ENCODE peak calls at places on chromosomes 3 and 15, in eight cellular contexts. G is cardiac muscle cell; J is CD4-positive, alpha-beta T cell; R is psoas muscle; P is endothelial cell of umbilical vein; Q is thoracic aorta; Y is adrenal gland; F is endodermal cell. M is an unnamed sample.
A peak's percentile ranks its signal among the peaks of the same experiment; 100 is the strongest.

GRCh38 chr3:181454451-181455027 is 257.2 kb upstream of the SOX2 start:
- DNase-seq in G (no peak), J (no peak), R (no peak), P (no peak), Q (no peak), Y (no peak), F (no peak), M (no peak)

GRCh38 chr3:192092388-192093005 is 631.5 kb downstream of the PYDC2 start:
- DNase-seq in G (no peak), J (no peak), R (no peak), P (no peak), Q (no peak), Y (no peak), F (no peak), M (no peak)

GRCh38 chr15:53752406-53752805 is 7.1 kb downstream of the WDR72 start:
- DNase-seq in G (no peak), J (no peak), R (no peak), P (no peak), Q (no peak), Y (no peak), F (no peak), M (no peak)

GRCh38 chr3:169744332-169745054 is 20.4 kb downstream of the TERC start:
- DNase-seq in G (no peak), J (no peak), R (no peak), P (peak; percentile 74), Q (no peak), Y (no peak), F (no peak), M (no peak)

GRCh38 chr15:62547584-62547983 is 382.5 kb upstream of the C2CD4B start:
- DNase-seq in G (no peak), J (no peak), R (peak; percentile 35), P (no peak), Q (no peak), Y (no peak), F (no peak), M (peak; percentile 42)

GRCh38 chr3:157360044-157360443 is 76.6 kb upstream of the PTX3 start:
- DNase-seq in G (no peak), J (no peak), R (no peak), P (peak; percentile 94), Q (no peak), Y (peak; percentile 62), F (no peak), M (no peak)

GRCh38 chr3:120689395-120689794 is 7.4 kb upstream of the HGD start:
- DNase-seq in G (no peak), J (no peak), R (no peak), P (no peak), Q (no peak), Y (no peak), F (no peak), M (no peak)

GRCh38 chr3:28334552-28334951 is 14.0 kb upstream of the ZCWPW2 start:
- DNase-seq in G (no peak), J (no peak), R (no peak), P (no peak), Q (no peak), Y (no peak), F (no peak), M (no peak)

GRCh38 chr15:35603298-35603697 is 57.3 kb upstream of the DPH6 start:
- DNase-seq in G (no peak), J (no peak), R (no peak), P (peak; percentile 36), Q (no peak), Y (no peak), F (no peak), M (no peak)

GRCh38 chr15:25173241-25174028 is 218.6 kb downstream of the SNRPN start:
- DNase-seq in G (no peak), J (no peak), R (peak; percentile 1), P (no peak), Q (no peak), Y (peak; percentile 27), F (peak; percentile 9), M (peak; percentile 2)

GRCh38 chr15:65828566-65828965 is 36.5 kb upstream of the DENND4A start:
- DNase-seq in G (no peak), J (no peak), R (no peak), P (no peak), Q (no peak), Y (no peak), F (no peak), M (no peak)

GRCh38 chr3:17140670-17141505 is 256.1 kb downstream of the PLCL2 start:
- DNase-seq in G (no peak), J (no peak), R (peak; percentile 70), P (no peak), Q (peak; percentile 52), Y (peak; percentile 82), F (peak; percentile 61), M (peak; percentile 73)

GRCh38 chr3:127656906-127657305 is 15.8 kb upstream of the ABTB1 start:
- DNase-seq in G (no peak), J (no peak), R (no peak), P (no peak), Q (no peak), Y (no peak), F (no peak), M (no peak)

GRCh38 chr3:105970283-105970682 is 101.5 kb upstream of the CBLB start:
- DNase-seq in G (no peak), J (no peak), R (no peak), P (no peak), Q (no peak), Y (peak; percentile 68), F (no peak), M (no peak)

GRCh38 chr15:35397027-35397426 is 148.9 kb downstream of the DPH6 start:
- DNase-seq in G (no peak), J (no peak), R (no peak), P (no peak), Q (no peak), Y (no peak), F (no peak), M (no peak)

GRCh38 chr15:70323111-70323851 is 225.6 kb upstream of the TLE3 start:
- DNase-seq in G (no peak), J (no peak), R (peak; percentile 72), P (no peak), Q (no peak), Y (peak; percentile 75), F (peak; percentile 67), M (peak; percentile 51)

GRCh38 chr15:70329179-70329578 is 231.5 kb upstream of the TLE3 start:
- DNase-seq in G (no peak), J (no peak), R (peak; percentile 28), P (no peak), Q (no peak), Y (no peak), F (peak; percentile 18), M (no peak)

GRCh38 chr15:70324001-70324974 is 226.6 kb upstream of the TLE3 start:
- DNase-seq in G (no peak), J (no peak), R (no peak), P (no peak), Q (no peak), Y (no peak), F (no peak), M (no peak)

GRCh38 chr15:70328137-70329115 is 230.7 kb upstream of the TLE3 start:
- DNase-seq in G (no peak), J (no peak), R (peak; percentile 76), P (no peak), Q (no peak), Y (peak; percentile 62), F (peak; percentile 25), M (peak; percentile 67)

GRCh38 chr15:70327328-70328136 is 229.8 kb upstream of the TLE3 start:
- DNase-seq in G (no peak), J (no peak), R (no peak), P (peak; percentile 26), Q (no peak), Y (no peak), F (peak; percentile 51), M (no peak)
- H3K27ac ChIP-seq in G (no peak overlapping the region), J (no peak overlapping the region), R (no peak overlapping the region), P (no peak overlapping the region), Q (peak overlapping the region; percentile 34), Y (no peak overlapping the region), F (no peak overlapping the region), M (peak overlapping the region; percentile 66)

DNA sequence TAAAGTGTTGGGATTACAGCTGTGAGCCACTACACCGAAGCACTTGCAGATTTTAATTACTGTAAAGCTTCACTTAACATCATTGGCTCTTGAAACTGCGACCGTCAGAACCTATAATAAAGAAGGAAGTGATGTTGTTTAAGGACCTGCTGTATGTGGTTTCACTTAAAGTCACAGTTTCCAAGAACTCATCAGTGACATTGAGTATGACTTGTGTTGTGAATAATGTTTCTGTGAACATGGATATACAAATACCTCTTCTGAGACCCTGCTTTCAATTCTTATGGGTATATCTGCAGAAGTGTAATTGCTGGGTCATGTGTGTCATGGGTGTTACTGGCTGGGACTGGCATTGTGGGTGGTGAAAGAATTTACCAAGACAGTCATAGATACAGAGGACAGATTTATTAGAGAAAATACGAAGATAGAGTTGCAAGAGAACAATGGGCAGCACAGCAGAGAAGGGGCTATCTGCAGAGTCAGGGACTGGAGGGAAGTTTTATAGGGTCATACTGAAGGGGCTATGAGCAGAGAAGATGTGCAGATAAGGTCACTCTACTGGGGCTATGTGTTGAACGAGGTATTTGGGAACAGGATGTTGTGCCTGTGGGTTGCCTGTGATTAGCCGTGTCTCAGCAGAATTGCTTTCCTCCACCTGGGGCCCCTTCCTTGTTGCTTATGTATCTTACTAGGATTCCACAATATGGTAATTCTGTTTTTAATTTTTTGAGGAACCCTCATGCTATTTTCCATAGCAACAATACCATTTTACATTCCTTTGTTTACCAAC is 4.5 kb downstream of the NDUFB5 start:
- DNase-seq in G (no peak), J (no peak), R (no peak), P (no peak), Q (no peak), Y (no peak), F (no peak), M (no peak)
- TF ChIP-seq CTCF in G (no peak), J (no peak), R (no peak), P (no peak), Q (no peak), Y (no peak), F (no peak), M (no peak)

DNA sequence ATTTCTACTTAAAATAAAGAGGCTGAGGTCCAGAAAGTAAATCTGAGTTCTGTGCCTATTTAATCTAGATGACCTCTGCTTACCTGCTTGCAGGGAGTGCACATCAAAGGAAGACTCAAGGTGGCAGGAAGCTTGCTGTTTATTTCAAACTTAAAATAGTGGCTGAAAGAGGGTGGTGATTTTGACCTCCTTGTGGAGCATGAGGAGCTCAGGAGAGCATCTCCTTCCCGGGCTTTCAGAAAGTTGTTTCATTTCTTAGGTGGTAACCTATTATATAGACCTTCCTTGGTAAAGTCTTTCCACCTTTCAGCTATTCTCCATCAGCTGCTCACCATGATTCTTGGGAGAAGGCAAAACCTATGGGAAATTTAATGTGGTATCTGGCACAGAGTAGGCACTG is 494 bp downstream of the GCSAM start:
- DNase-seq in G (no peak), J (no peak), R (no peak), P (no peak), Q (no peak), Y (no peak), F (no peak), M (no peak)
- H3K27ac ChIP-seq in G (no peak overlapping the region), J (peak overlapping the region; percentile 78), R (no peak overlapping the region), P (no peak overlapping the region), Q (no peak overlapping the region), Y (no peak overlapping the region), F (no peak overlapping the region), M (no peak overlapping the region)

GRCh38 chr15:75508741-75509532 is 57.4 kb upstream of the SIN3A start:
- DNase-seq in G (peak; percentile 32), J (no peak), R (no peak), P (peak; percentile 58), Q (no peak), Y (no peak), F (peak; percentile 56), M (no peak)
- TF ChIP-seq CTCF in G (peak; percentile 74), J (peak; percentile 60), R (peak; percentile 45), P (peak; percentile 30), Q (peak; percentile 50), Y (peak; percentile 55), F (peak; percentile 76), M (peak; percentile 46)

GRCh38 chr15:99736702-99737101 is 3.5 kb upstream of the LYSMD4 start:
- DNase-seq in G (no peak), J (no peak), R (no peak), P (no peak), Q (no peak), Y (no peak), F (no peak), M (no peak)
- H3K27ac ChIP-seq in G (no peak overlapping the region), J (no peak overlapping the region), R (no peak overlapping the region), P (no peak overlapping the region), Q (no peak overlapping the region), Y (no peak overlapping the region), F (no peak overlapping the region), M (no peak overlapping the region)

M was measured in heart left ventricle.